ENCODE peak calls at places on chromosomes 1 and 21, in nine cellular contexts. J, B, M, T, I, Q, S, P and O are unnamed samples.

GRCh38 chr1:98884864-98885263 is 119.8 kb downstream of the PLPPR5 start:
- DNase-seq in I (no peak), B (no peak), S (no peak), M (no peak), P (no peak), T (no peak), Q (no peak), J (no peak), O (no peak)

GRCh38 chr1:222547944-222548671 is at the start of gene HHIPL2:
- DNase-seq in M (peak; percentile 33), I (no peak), J (no peak), S (no peak), B (no peak), Q (no peak), P (no peak), T (no peak), O (no peak)

GRCh38 chr1:232905324-232906034 is 44.9 kb upstream of the NTPCR start:
- DNase-seq in T (no peak), M (no peak), Q (no peak), J (no peak), S (peak; percentile 20), I (no peak), P (no peak), B (no peak), O (no peak)

GRCh38 chr1:9691108-9691445 is 39.5 kb downstream of the PIK3CD start:
- DNase-seq in T (no peak), I (no peak), P (no peak), Q (no peak), M (no peak), J (no peak), S (peak; percentile 41), B (no peak), O (no peak)

GRCh38 chr21:29187939-29188338 is 57.5 kb downstream of the MAP3K7CL start:
- DNase-seq in M (peak; percentile 65), I (peak; percentile 59), Q (no peak), S (peak; percentile 96), B (peak; percentile 47), T (peak; percentile 76), P (no peak), J (peak; percentile 88), O (peak; percentile 86)

GRCh38 chr1:111197598-111198289 is 2.7 kb downstream of the DENND2D start:
- DNase-seq in J (no peak), S (peak; percentile 4), P (no peak), T (no peak), Q (no peak), M (peak; percentile 43), B (no peak), I (no peak), O (no peak)

GRCh38 chr1:180920702-180921101 is 8.0 kb downstream of the KIAA1614 start:
- DNase-seq in Q (no peak), M (peak; percentile 26), S (no peak), B (no peak), I (no peak), T (no peak), J (no peak), P (no peak), O (no peak)

GRCh38 chr1:218705391-218705790 is 360.3 kb downstream of the TGFB2 start:
- DNase-seq in P (no peak), B (no peak), M (peak; percentile 61), Q (no peak), T (no peak), S (peak; percentile 22), I (no peak), J (no peak), O (no peak)

GRCh38 chr1:153624965-153625611 is 2.2 kb downstream of the S100A13 start:
- DNase-seq in P (no peak), T (no peak), S (no peak), M (no peak), Q (no peak), B (no peak), J (no peak), I (no peak), O (peak; percentile 64)

GRCh38 chr21:25563399-25564116 is 43.7 kb downstream of the MRPL39 start:
- DNase-seq in P (no peak), J (no peak), T (no peak), B (no peak), Q (no peak), S (no peak), I (no peak), M (no peak), O (no peak)

GRCh38 chr1:172397221-172397620 is 23.3 kb upstream of the C1orf105 start:
- DNase-seq in S (peak; percentile 75), Q (no peak), I (no peak), P (no peak), B (no peak), M (no peak), J (no peak), T (no peak), O (no peak)

GRCh38 chr21:46091118-46091517 is 6.8 kb upstream of the COL6A2 start:
- DNase-seq in J (no peak), S (no peak), Q (no peak), T (peak; percentile 11), M (no peak), B (no peak), I (no peak), P (no peak), O (peak; percentile 61)

GRCh38 chr1:24503870-24504523 is 1.4 kb downstream of the RCAN3 start:
- DNase-seq in M (no peak), Q (no peak), S (no peak), T (no peak), B (no peak), P (no peak), J (no peak), I (no peak), O (no peak)

GRCh38 chr1:24500448-24501048 is 2.1 kb upstream of the RCAN3 start:
- DNase-seq in J (no peak), M (no peak), S (no peak), I (no peak), T (no peak), Q (no peak), P (no peak), B (no peak), O (no peak)

GRCh38 chr1:24503003-24503751 is 541 bp downstream of the RCAN3 start:
- DNase-seq in B (peak; percentile 32), Q (no peak), J (no peak), P (no peak), T (peak; percentile 43), I (no peak), S (no peak), M (peak; percentile 4), O (no peak)

GRCh38 chr1:24502168-24503002 is at the start of gene RCAN3:
- DNase-seq in J (peak; percentile 62), T (peak; percentile 84), M (peak; percentile 85), I (peak; percentile 77), P (peak; percentile 26), Q (peak; percentile 86), S (peak; percentile 75), B (peak; percentile 88), O (peak; percentile 85)

GRCh38 chr1:24501371-24502167 is 1.1 kb upstream of the RCAN3 start:
- DNase-seq in T (peak; percentile 22), B (no peak), Q (no peak), I (no peak), J (no peak), M (peak; percentile 44), P (no peak), S (no peak), O (no peak)
- H3K27ac ChIP-seq in T (peak overlapping the region; percentile 95), B (peak overlapping the region; percentile 95), Q (peak overlapping the region; percentile 84), I (peak overlapping the region; percentile 82), J (no peak overlapping the region), M (peak overlapping the region; percentile 86), P (peak overlapping the region; percentile 92), S (no peak overlapping the region), O (peak overlapping the region; percentile 80)

GRCh38 chr1:226542623-226543103 is 5.9 kb upstream of the STUM start:
- DNase-seq in B (peak; percentile 60), Q (no peak), M (no peak), J (peak; percentile 51), P (no peak), S (no peak), I (no peak), T (no peak), O (peak; percentile 74)
- H3K4me1 ChIP-seq in B (peaks cover 22% of the 10 kb centered on the region), Q (peaks cover 13% of the 10 kb centered on the region), M (no peaks in the 10 kb centered on the region), J (peaks cover 11% of the 10 kb centered on the region), P (no peaks in the 10 kb centered on the region), S (no peaks in the 10 kb centered on the region), I (peaks cover 5% of the 10 kb centered on the region), T (no peaks in the 10 kb centered on the region), O (peaks cover 18% of the 10 kb centered on the region)

DNA sequence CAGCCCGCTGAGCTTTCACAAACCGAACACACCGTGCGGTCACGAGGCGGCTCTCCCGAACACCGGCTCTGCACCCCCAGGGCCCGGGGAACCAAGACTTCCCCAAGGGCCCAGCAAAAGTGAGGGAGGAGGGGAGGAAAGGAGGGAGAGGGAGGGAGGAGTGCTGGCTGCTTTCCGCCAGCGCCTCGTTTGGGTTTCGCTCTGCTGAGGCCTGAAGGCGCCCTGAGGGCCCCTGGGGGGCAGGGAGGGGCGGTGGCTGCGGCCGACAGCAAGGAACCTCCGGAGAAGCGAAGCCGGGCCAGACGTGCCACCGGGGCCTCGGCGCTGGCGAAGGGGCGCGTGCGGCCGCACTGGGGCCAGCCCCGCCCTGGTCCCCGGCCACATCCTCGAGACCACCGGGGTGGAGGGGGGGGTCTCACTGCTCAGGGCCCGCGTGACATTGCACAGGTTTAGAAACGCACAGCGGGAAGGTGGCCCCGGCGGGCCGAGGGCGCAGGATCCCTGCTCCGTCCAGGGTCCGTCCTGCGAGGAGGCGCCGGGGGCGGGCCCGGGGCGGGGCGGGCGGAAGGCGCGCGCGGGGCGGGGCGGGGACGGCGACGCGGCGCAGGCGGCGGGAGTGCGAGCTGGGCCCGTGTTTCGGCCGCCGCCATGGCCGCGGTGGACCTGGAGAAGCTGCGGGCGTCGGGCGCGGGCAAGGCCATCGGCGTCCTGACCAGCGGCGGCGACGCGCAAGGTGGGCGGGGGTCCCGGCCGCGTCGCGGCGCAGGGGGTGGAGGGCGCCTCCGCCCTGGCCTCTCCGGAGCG is at the start of gene PFKL:
- DNase-seq in B (peak; percentile 69), S (peak; percentile 20), I (no peak), Q (no peak), M (peak; percentile 44), P (no peak), T (peak; percentile 44), J (peak; percentile 49), O (peak; percentile 81)
- TF ChIP-seq POLR2A in B (no peak), S (peak; percentile 69), I (peak; percentile 60), Q (no peak), M (peak; percentile 54), P (peak; percentile 61), T (no peak), J (peak; percentile 24), O (no peak)

GRCh38 chr1:204812842-204813241 is 57.8 kb upstream of the NFASC start:
- DNase-seq in Q (no peak), T (no peak), S (no peak), P (no peak), J (no peak), B (no peak), M (no peak), I (no peak), O (no peak)

GRCh38 chr1:204814146-204814884 is 56.3 kb upstream of the NFASC start:
- DNase-seq in P (no peak), S (no peak), T (no peak), J (no peak), B (no peak), I (no peak), Q (no peak), M (no peak), O (peak; percentile 77)

GRCh38 chr1:204817341-204817740 is 53.3 kb upstream of the NFASC start:
- DNase-seq in S (no peak), I (no peak), P (no peak), M (no peak), B (no peak), J (no peak), T (no peak), Q (no peak), O (no peak)

GRCh38 chr1:204809488-204809887 is 61.2 kb upstream of the NFASC start:
- DNase-seq in B (no peak), T (no peak), S (no peak), J (no peak), Q (no peak), P (no peak), I (no peak), M (no peak), O (no peak)

GRCh38 chr1:204813522-204813921 is 57.1 kb upstream of the NFASC start:
- DNase-seq in J (no peak), S (no peak), I (no peak), M (no peak), Q (no peak), T (no peak), P (no peak), B (no peak), O (no peak)
- H3K27ac ChIP-seq in J (no peak overlapping the region), S (no peak overlapping the region), I (no peak overlapping the region), M (no peak overlapping the region), Q (no peak overlapping the region), T (no peak overlapping the region), P (no peak overlapping the region), B (no peak overlapping the region), O (peak overlapping the region; percentile 71)